ENCODE peak calls at places on chromosomes 6 and 20, in seven cellular contexts. K is AG10803, I is spleen, C is AG04449, X is fibroblast of villous mesenchyme, T is AG09309, B is uterus. H is an unnamed sample.

GRCh38 chr20:36779656-36780025 is 6.1 kb upstream of the DSN1 start:
- DNase-seq in K (no peak), I (peak), C (no peak), X (no peak), T (no peak), B (no peak), H (no peak)

GRCh38 chr20:62811720-62812119 is 5.1 kb upstream of the COL9A3 start:
- DNase-seq in K (no peak), I (no peak), C (no peak), X (no peak), T (no peak), B (no peak), H (no peak)

GRCh38 chr20:8129211-8129986 is 2.7 kb upstream of the PLCB1 start:
- DNase-seq in K (no peak), I (no peak), C (no peak), X (peak), T (no peak), B (no peak), H (no peak)

GRCh38 chr6:48486373-48486772 is 375.4 kb upstream of the PTCHD4 start:
- DNase-seq in K (no peak), I (no peak), C (no peak), X (no peak), T (no peak), B (no peak), H (no peak)

GRCh38 chr6:139060332-139060731 is 31.8 kb downstream of the ABRACL start:
- DNase-seq in K (peak), I (no peak), C (peak), X (peak), T (peak), B (no peak), H (peak)

GRCh38 chr6:23243858-23244257 is 674.5 kb downstream of the HDGFL1 start:
- DNase-seq in K (no peak), I (no peak), C (no peak), X (no peak), T (no peak), B (no peak), H (no peak)

GRCh38 chr20:24698706-24699206 is 229.3 kb downstream of the SYNDIG1 start:
- DNase-seq in K (no peak), I (no peak), C (no peak), X (no peak), T (no peak), B (no peak), H (no peak)

GRCh38 chr6:94323853-94324252 is 904.5 kb upstream of the EPHA7 start:
- DNase-seq in K (no peak), I (no peak), C (no peak), X (no peak), T (no peak), B (no peak), H (no peak)

GRCh38 chr6:32954983-32955802 is 2.3 kb upstream of the HLA-DMA start:
- DNase-seq in K (no peak), I (no peak), C (no peak), X (peak), T (no peak), B (no peak), H (no peak)

GRCh38 chr6:112311950-112312547 is 35.1 kb upstream of the RFPL4B start:
- DNase-seq in K (peak), I (no peak), C (no peak), X (peak), T (no peak), B (no peak), H (no peak)

GRCh38 chr6:146546440-146546839 is 2.8 kb downstream of the RAB32 start:
- DNase-seq in K (peak), I (no peak), C (peak), X (peak), T (peak), B (peak), H (peak)

GRCh38 chr6:113879186-113880096 is 22.3 kb downstream of the MARCKS start:
- DNase-seq in K (peak), I (no peak), C (no peak), X (peak), T (peak), B (peak), H (peak)

GRCh38 chr6:46025573-46025972 is 9.9 kb upstream of the CLIC5 start:
- DNase-seq in K (no peak), I (no peak), C (no peak), X (no peak), T (no peak), B (no peak), H (no peak)

GRCh38 chr20:10927011-10927583 is 253.3 kb upstream of the JAG1 start:
- DNase-seq in K (no peak), I (no peak), C (no peak), X (no peak), T (no peak), B (no peak), H (no peak)

GRCh38 chr6:155495011-155495768 is 39.6 kb upstream of the NOX3 start:
- DNase-seq in K (peak), I (no peak), C (peak), X (peak), T (peak), B (peak), H (no peak)

GRCh38 chr6:63347599-63347998 is 27.8 kb upstream of the LGSN start:
- DNase-seq in K (peak), I (no peak), C (peak), X (peak), T (peak), B (no peak), H (peak)

GRCh38 chr6:39228111-39228971 is 934 bp downstream of the KCNK5 start:
- DNase-seq in K (no peak), I (peak), C (no peak), X (no peak), T (no peak), B (no peak), H (no peak)

GRCh38 chr6:156760377-156760776 is 16.8 kb upstream of the ARID1B start:
- DNase-seq in K (no peak), I (no peak), C (no peak), X (no peak), T (no peak), B (no peak), H (no peak)

GRCh38 chr6:158414900-158415299 is 102.6 kb downstream of the TULP4 start:
- DNase-seq in K (peak), I (no peak), C (no peak), X (peak), T (no peak), B (no peak), H (no peak)

GRCh38 chr6:107843400-107843799 is 19.3 kb upstream of the SCML4 start:
- DNase-seq in K (no peak), I (no peak), C (no peak), X (no peak), T (no peak), B (no peak), H (no peak)

GRCh38 chr6:82959385-82959941 is 106.2 kb downstream of the UBE3D start:
- DNase-seq in K (peak), I (no peak), C (peak), X (peak), T (peak), B (no peak), H (peak)

GRCh38 chr20:38293490-38294333 is 10.2 kb upstream of the BPI start:
- DNase-seq in K (no peak), I (no peak), C (no peak), X (no peak), T (no peak), B (no peak), H (no peak)

GRCh38 chr6:28335040-28335563 is 846 bp downstream of the ZSCAN31 start:
- DNase-seq in K (no peak), I (peak), C (no peak), X (no peak), T (no peak), B (no peak), H (no peak)

GRCh38 chr6:133756046-133756445 is 132.9 kb upstream of the TCF21 start:
- DNase-seq in K (peak), I (no peak), C (no peak), X (peak), T (no peak), B (no peak), H (peak)

GRCh38 chr6:163474581-163474980 is 60.1 kb downstream of the QKI start:
- DNase-seq in K (no peak), I (no peak), C (no peak), X (no peak), T (no peak), B (no peak), H (no peak)

GRCh38 chr6:168596316-168596715 is 155.3 kb downstream of the SMOC2 start:
- DNase-seq in K (no peak), I (no peak), C (no peak), X (no peak), T (no peak), B (no peak), H (no peak)

GRCh38 chr6:141969201-141969600 is 163.5 kb upstream of the GJE1 start:
- DNase-seq in K (no peak), I (no peak), C (no peak), X (no peak), T (no peak), B (no peak), H (no peak)

GRCh38 chr6:106823732-106824351 is 150.7 kb downstream of the CD24 start:
- DNase-seq in K (no peak), I (no peak), C (no peak), X (no peak), T (no peak), B (no peak), H (no peak)

DNA sequence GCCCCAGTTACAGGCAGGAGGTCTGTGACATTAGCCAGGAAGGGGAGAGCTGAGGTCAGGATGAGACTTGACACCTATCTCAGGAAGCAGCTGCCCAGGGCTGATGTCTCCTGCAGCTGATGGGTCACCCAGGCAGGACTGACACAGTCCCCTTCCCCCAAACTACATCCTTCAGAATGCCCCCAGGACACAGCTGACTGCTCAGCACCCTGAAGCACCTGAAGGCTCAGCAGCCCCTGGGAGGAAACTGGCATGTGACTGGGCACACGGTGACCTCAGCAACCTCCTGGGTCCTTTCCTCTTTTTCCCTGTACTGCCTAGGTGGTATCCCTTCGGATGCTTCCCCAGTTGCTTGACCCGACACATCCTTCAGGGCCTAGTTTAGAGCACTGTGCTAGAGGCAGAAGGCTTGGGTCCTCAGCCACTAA is 1.9 kb downstream of the SDC4 start:
- DNase-seq in K (no peak), I (no peak), C (no peak), X (no peak), T (no peak), B (no peak), H (no peak)
- H3K4me3 ChIP-seq in K (peak), I (peak), C (peak), X (peak), T (peak), B (peak), H (peak)

GRCh38 chr20:12394786-12395185 is 477.1 kb downstream of the BTBD3 start:
- DNase-seq in K (no peak), I (no peak), C (no peak), X (peak), T (no peak), B (no peak), H (no peak)
- TF ChIP-seq CTCF in K (no peak), I (no peak), C (no peak), X (peak), T (no peak), B (no peak), H (no peak)

GRCh38 chr6:116459927-116460326 is 1.2 kb upstream of the CALHM6 start:
- DNase-seq in K (no peak), I (no peak), C (no peak), X (no peak), T (no peak), B (no peak), H (no peak)

GRCh38 chr6:116461563-116462507 is 660 bp downstream of the CALHM6 start:
- DNase-seq in K (peak), I (peak), C (no peak), X (peak), T (no peak), B (no peak), H (no peak)

GRCh38 chr6:116461075-116461474 is at the start of gene CALHM6:
- DNase-seq in K (no peak), I (no peak), C (no peak), X (no peak), T (no peak), B (no peak), H (no peak)

GRCh38 chr6:116465246-116465645 is 4.1 kb downstream of the CALHM6 start:
- DNase-seq in K (no peak), I (peak), C (no peak), X (no peak), T (no peak), B (no peak), H (no peak)

GRCh38 chr6:116462516-116462915 is 1.3 kb downstream of the CALHM6 start:
- DNase-seq in K (no peak), I (no peak), C (no peak), X (no peak), T (no peak), B (no peak), H (no peak)
- H3K4me3 ChIP-seq in K (peak), I (peak), C (peak), X (peak), T (peak), B (no peak), H (peak)

GRCh38 chr20:33120934-33121333 is 41.5 kb downstream of the BPIFB4 start:
- DNase-seq in K (no peak), I (no peak), C (no peak), X (no peak), T (no peak), B (no peak), H (no peak)

GRCh38 chr20:33124994-33125393 is 43.0 kb upstream of the BPIFA2 start:
- DNase-seq in K (no peak), I (no peak), C (no peak), X (no peak), T (no peak), B (no peak), H (no peak)

GRCh38 chr20:33127422-33128097 is 40.4 kb upstream of the BPIFA2 start:
- DNase-seq in K (no peak), I (no peak), C (no peak), X (no peak), T (no peak), B (no peak), H (no peak)

GRCh38 chr20:33125983-33126382 is 42.0 kb upstream of the BPIFA2 start:
- DNase-seq in K (no peak), I (no peak), C (no peak), X (no peak), T (no peak), B (no peak), H (no peak)

DNA sequence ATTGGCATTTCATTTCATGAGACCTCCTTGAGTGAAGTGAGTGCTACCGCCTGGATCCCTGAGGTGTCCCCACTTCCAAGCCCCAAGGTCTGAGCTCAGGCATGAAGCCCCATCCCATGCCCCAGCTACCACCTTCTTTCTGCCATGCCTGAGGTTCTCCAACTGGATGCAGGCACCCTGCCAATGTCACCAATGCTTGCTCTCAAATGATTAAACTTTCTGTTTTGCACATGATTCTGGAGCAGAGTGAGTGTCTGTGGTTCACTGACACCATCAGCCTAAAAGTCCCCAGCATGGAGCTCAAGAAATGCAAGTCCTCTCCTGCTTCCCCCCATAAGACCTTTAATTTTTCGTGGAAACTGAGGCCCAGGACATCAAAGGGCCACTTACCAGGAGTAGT is 43.7 kb upstream of the BPIFA2 start:
- DNase-seq in K (no peak), I (no peak), C (no peak), X (no peak), T (no peak), B (no peak), H (no peak)
- TF ChIP-seq CTCF in K (no peak), I (no peak), C (no peak), X (no peak), T (no peak), B (no peak), H (no peak)

GRCh38 chr6:37702314-37702713 is 4.6 kb upstream of the MDGA1 start:
- DNase-seq in K (no peak), I (no peak), C (no peak), X (no peak), T (no peak), B (no peak), H (no peak)

GRCh38 chr6:37705239-37706051 is 7.8 kb upstream of the MDGA1 start:
- DNase-seq in K (peak), I (peak), C (no peak), X (peak), T (no peak), B (peak), H (no peak)

GRCh38 chr6:37704066-37704465 is 6.4 kb upstream of the MDGA1 start:
- DNase-seq in K (no peak), I (no peak), C (no peak), X (no peak), T (no peak), B (no peak), H (no peak)

GRCh38 chr6:37706749-37707148 is 9.1 kb upstream of the MDGA1 start:
- DNase-seq in K (no peak), I (no peak), C (no peak), X (no peak), T (no peak), B (no peak), H (no peak)

DNA sequence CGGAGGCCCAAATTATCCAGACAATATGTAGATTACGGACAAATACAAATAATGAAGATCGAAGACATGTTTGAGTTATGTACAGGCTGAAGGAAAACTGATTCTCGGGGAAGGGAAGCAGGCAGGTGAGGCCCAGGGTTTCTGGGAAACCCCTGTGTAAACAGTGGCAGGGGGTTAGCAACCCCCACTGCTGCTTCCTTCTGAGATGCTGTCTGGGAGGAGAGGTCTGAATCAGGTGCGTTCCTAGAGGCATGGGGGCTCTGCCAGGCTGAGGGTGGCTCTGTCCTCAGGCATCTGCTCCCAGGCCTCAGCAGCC is 7.2 kb upstream of the MDGA1 start:
- DNase-seq in K (no peak), I (no peak), C (no peak), X (no peak), T (no peak), B (no peak), H (no peak)
- H3K4me3 ChIP-seq in K (peak), I (peak), C (peak), X (peak), T (peak), B (peak), H (peak)

GRCh38 chr20:49507741-49508434 is 25.4 kb upstream of the KCNB1 start:
- DNase-seq in K (no peak), I (no peak), C (no peak), X (no peak), T (no peak), B (no peak), H (no peak)

GRCh38 chr20:49505518-49505917 is 23.1 kb upstream of the KCNB1 start:
- DNase-seq in K (peak), I (no peak), C (no peak), X (peak), T (no peak), B (peak), H (no peak)

GRCh38 chr20:49511788-49512525 is 29.5 kb upstream of the KCNB1 start:
- DNase-seq in K (no peak), I (no peak), C (no peak), X (no peak), T (no peak), B (no peak), H (no peak)

GRCh38 chr20:49510562-49511117 is 28.2 kb upstream of the KCNB1 start:
- DNase-seq in K (peak), I (no peak), C (peak), X (peak), T (peak), B (peak), H (no peak)

GRCh38 chr20:49508435-49509199 is 26.1 kb upstream of the KCNB1 start:
- DNase-seq in K (peak), I (no peak), C (no peak), X (peak), T (peak), B (no peak), H (no peak)
- TF ChIP-seq CTCF in K (peak), I (no peak), C (peak), X (peak), T (peak), B (peak), H (peak)

GRCh38 chr6:140897349-140897748 is 1235.4 kb upstream of the GJE1 start:
- DNase-seq in K (no peak), I (no peak), C (no peak), X (no peak), T (no peak), B (no peak), H (no peak)
- H3K4me3 ChIP-seq in K (no peak), I (no peak), C (no peak), X (no peak), T (no peak), B (no peak), H (no peak)

GRCh38 chr20:53767206-53767924 is 173.7 kb upstream of the ZNF217 start:
- DNase-seq in K (no peak), I (no peak), C (no peak), X (no peak), T (no peak), B (no peak), H (no peak)

GRCh38 chr20:53760025-53760441 is 166.4 kb upstream of the ZNF217 start:
- DNase-seq in K (no peak), I (no peak), C (no peak), X (no peak), T (no peak), B (no peak), H (no peak)

GRCh38 chr20:53768329-53768728 is 174.7 kb upstream of the ZNF217 start:
- DNase-seq in K (no peak), I (no peak), C (no peak), X (no peak), T (no peak), B (no peak), H (no peak)

GRCh38 chr20:53764416-53764800 is 170.8 kb upstream of the ZNF217 start:
- DNase-seq in K (no peak), I (no peak), C (no peak), X (no peak), T (no peak), B (no peak), H (no peak)

DNA sequence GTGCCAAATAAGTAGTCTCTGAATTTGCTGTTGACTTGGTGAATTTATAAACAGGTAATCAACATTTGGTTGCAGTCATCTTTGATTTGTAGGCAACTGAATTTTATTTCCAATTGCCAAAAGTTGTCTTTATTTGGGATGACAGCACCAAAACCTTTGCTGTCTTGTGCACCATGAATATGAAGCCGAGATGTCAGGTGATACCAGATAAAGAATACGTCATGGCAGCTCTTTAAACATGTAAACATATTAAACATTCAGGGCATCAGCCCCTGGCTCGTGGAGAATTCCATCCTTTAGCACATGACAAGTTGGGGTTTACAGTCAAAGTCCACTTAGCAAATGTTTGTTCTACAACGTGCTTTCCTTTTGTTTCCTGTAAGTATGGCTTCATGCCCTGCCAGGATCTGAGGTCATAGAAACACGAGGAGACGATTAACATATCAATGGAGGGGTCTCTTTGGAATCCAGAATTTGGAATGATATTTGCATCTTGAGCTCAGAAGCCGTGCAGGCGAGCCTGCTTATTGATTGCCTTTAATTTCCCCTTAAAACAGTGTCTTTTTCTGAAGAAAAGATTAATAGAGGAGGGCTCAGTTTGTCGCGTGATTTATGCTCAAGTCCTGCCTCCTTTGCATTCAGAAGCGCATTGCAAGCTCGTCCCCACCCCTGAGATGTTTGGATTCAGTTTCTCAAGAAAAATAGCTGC is 170.2 kb upstream of the ZNF217 start:
- DNase-seq in K (peak), I (no peak), C (no peak), X (peak), T (no peak), B (no peak), H (peak)
- TF ChIP-seq CTCF in K (no peak), I (no peak), C (no peak), X (no peak), T (no peak), B (no peak), H (no peak)